ENCODE peak calls at places on chromosomes 16 and 17, in six cellular contexts. V, B, E, Z, Q and T are unnamed samples.

GRCh38 chr17:36500745-36501225 is 14.3 kb downstream of the ZNHIT3 start:
- DNase-seq in B (no peak), Z (no peak), E (no peak), V (no peak), Q (no peak), T (no peak)

GRCh38 chr16:84141143-84141670 is 3.8 kb downstream of the HSDL1 start:
- DNase-seq in E (no peak), Z (peak), Q (no peak), B (no peak), V (no peak), T (no peak)

GRCh38 chr16:12758031-12758669 is 45.5 kb downstream of the CPPED1 start:
- DNase-seq in E (no peak), Q (no peak), Z (no peak), V (no peak), B (no peak), T (no peak)

GRCh38 chr17:41734139-41734948 is at the start of gene HAP1:
- DNase-seq in B (no peak), E (no peak), V (peak), Z (peak), Q (no peak), T (no peak)

GRCh38 chr17:13016881-13017622 is 775 bp downstream of the ELAC2 start:
- DNase-seq in E (no peak), V (peak), Q (no peak), Z (no peak), B (no peak), T (no peak)

GRCh38 chr17:50523208-50523607 is 9.3 kb upstream of the EPN3 start:
- DNase-seq in E (no peak), V (no peak), Z (no peak), Q (no peak), B (no peak), T (no peak)

GRCh38 chr16:57045694-57046381 is 46.5 kb upstream of the CPNE2 start:
- DNase-seq in B (peak), E (peak), Z (peak), V (peak), Q (no peak), T (peak)

GRCh38 chr17:1060991-1061390 is 64.1 kb downstream of the TIMM22 start:
- DNase-seq in E (no peak), Z (no peak), Q (no peak), B (no peak), V (peak), T (peak)

GRCh38 chr17:7839199-7839889 is 5.3 kb downstream of the KDM6B start:
- DNase-seq in Q (no peak), V (peak), E (no peak), B (no peak), Z (peak), T (no peak)

GRCh38 chr17:77802333-77802615 is 156.2 kb upstream of the TNRC6C start:
- DNase-seq in V (no peak), Q (no peak), E (no peak), B (no peak), Z (no peak), T (no peak)

GRCh38 chr17:64216385-64217248 is 46.4 kb downstream of the TEX2 start:
- DNase-seq in Q (no peak), B (peak), V (peak), Z (no peak), E (no peak), T (no peak)

GRCh38 chr16:48075398-48075797 is 80.4 kb downstream of the ABCC12 start:
- DNase-seq in V (no peak), Z (no peak), B (no peak), E (no peak), Q (no peak), T (no peak)

GRCh38 chr16:56625140-56625942 is at the start of gene MT1E:
- DNase-seq in Z (peak), E (peak), V (peak), Q (no peak), B (peak), T (peak)

GRCh38 chr16:87657621-87658192 is 55.4 kb downstream of the JPH3 start:
- DNase-seq in Z (no peak), B (no peak), V (no peak), E (no peak), Q (no peak), T (no peak)

GRCh38 chr16:75219088-75219487 is 300 bp downstream of the CTRB1 start:
- DNase-seq in V (no peak), Q (no peak), Z (no peak), B (no peak), E (no peak), T (no peak)

GRCh38 chr17:82267575-82268379 is 5.7 kb downstream of the CSNK1D start:
- DNase-seq in Z (peak), E (peak), B (peak), Q (no peak), V (peak), T (peak)

GRCh38 chr16:69365901-69366300 is 14.3 kb upstream of the TMED6 start:
- DNase-seq in E (no peak), Z (no peak), B (no peak), Q (no peak), V (no peak), T (no peak)

GRCh38 chr17:82668024-82668630 is 19.9 kb upstream of the WDR45B start:
- DNase-seq in E (no peak), Q (no peak), B (no peak), Z (no peak), V (no peak), T (no peak)

GRCh38 chr17:69574257-69575197 is 160.0 kb downstream of the MAP2K6 start:
- DNase-seq in Z (no peak), V (no peak), E (no peak), Q (no peak), B (no peak), T (no peak)

GRCh38 chr16:89912627-89913026 is 6.0 kb upstream of the MC1R start:
- DNase-seq in Q (no peak), B (no peak), V (no peak), E (no peak), Z (no peak), T (no peak)

GRCh38 chr16:78684655-78685400 is 585.4 kb downstream of the WWOX start:
- DNase-seq in V (peak), B (no peak), Z (no peak), Q (no peak), E (no peak), T (no peak)

GRCh38 chr17:72338847-72339790 is 218.3 kb downstream of the SOX9 start:
- DNase-seq in Q (no peak), E (no peak), V (peak), B (no peak), Z (no peak), T (peak)

GRCh38 chr17:29674270-29674669 is 51.6 kb upstream of the CORO6 start:
- DNase-seq in Q (no peak), Z (peak), V (no peak), E (no peak), B (no peak), T (no peak)

GRCh38 chr17:49512296-49513043 is 17.4 kb downstream of the NGFR start:
- DNase-seq in E (no peak), Z (no peak), V (no peak), B (no peak), Q (no peak), T (no peak)

GRCh38 chr17:14143678-14144077 is 74.4 kb downstream of the COX10 start:
- DNase-seq in E (no peak), Z (no peak), B (no peak), V (no peak), Q (no peak), T (no peak)

GRCh38 chr17:35514561-35514960 is 22.9 kb downstream of the SLFN12L start:
- DNase-seq in E (no peak), B (no peak), Q (no peak), Z (no peak), V (no peak), T (no peak)

GRCh38 chr16:1340730-1341494 is 7.5 kb downstream of the BAIAP3 start:
- DNase-seq in E (no peak), Q (no peak), B (peak), Z (no peak), V (no peak), T (no peak)

GRCh38 chr16:69867796-69868565 is 83.2 kb upstream of the CLEC18A start:
- DNase-seq in B (no peak), Q (no peak), Z (no peak), E (no peak), V (no peak), T (no peak)

GRCh38 chr16:8647721-8648318 is 26.3 kb downstream of the METTL22 start:
- DNase-seq in B (no peak), E (no peak), Q (no peak), Z (no peak), V (no peak), T (no peak)

GRCh38 chr16:14071576-14072271 is 605 bp downstream of the MRTFB start:
- DNase-seq in B (no peak), Q (no peak), V (no peak), Z (no peak), E (no peak), T (no peak)

GRCh38 chr16:31105677-31106213 is 2.4 kb upstream of the BCKDK start:
- DNase-seq in Q (peak), Z (peak), E (peak), B (peak), V (peak), T (peak)

GRCh38 chr16:47408491-47408890 is 52.4 kb downstream of the ITFG1 start:
- DNase-seq in Z (no peak), Q (no peak), E (no peak), V (no peak), B (no peak), T (no peak)

GRCh38 chr17:70352834-70353233 is 183.5 kb downstream of the KCNJ2 start:
- DNase-seq in E (no peak), V (no peak), Q (no peak), Z (no peak), B (no peak), T (no peak)

GRCh38 chr16:2786061-2786825 is 1.1 kb downstream of the PRSS33 start:
- DNase-seq in E (no peak), B (no peak), Z (no peak), V (no peak), Q (no peak), T (no peak)

GRCh38 chr17:2734939-2735338 is 14.5 kb downstream of the CCDC92B start:
- DNase-seq in Z (no peak), V (no peak), Q (no peak), E (no peak), B (no peak), T (no peak)

GRCh38 chr17:42561908-42562844 is at the start of gene COASY:
- DNase-seq in E (peak), V (peak), Q (peak), Z (peak), B (peak), T (peak)

GRCh38 chr17:6048486-6048885 is 21.7 kb upstream of the WSCD1 start:
- DNase-seq in Z (no peak), Q (no peak), V (no peak), E (no peak), B (no peak), T (no peak)